ENCODE peak calls at places on chromosomes 5 and 9, in eight cellular contexts. K, S, C, W, B, Z, G and R are unnamed samples.

GRCh38 chr9:114035221-114035844 is 42.8 kb downstream of the AMBP start:
- DNase-seq in K (no peak), S (no peak), C (no peak), W (no peak), B (no peak), Z (no peak), G (no peak), R (no peak)

GRCh38 chr5:33816791-33817190 is 75.0 kb downstream of the ADAMTS12 start:
- DNase-seq in K (no peak), S (no peak), C (no peak), W (no peak), B (no peak), Z (no peak), G (no peak), R (no peak)

GRCh38 chr9:127661342-127661741 is 45.4 kb upstream of the CFAP157 start:
- DNase-seq in K (peak), S (no peak), C (no peak), W (no peak), B (no peak), Z (no peak), G (no peak), R (no peak)

GRCh38 chr9:89502038-89502601 is 4.2 kb upstream of the SEMA4D start:
- DNase-seq in K (no peak), S (no peak), C (peak), W (no peak), B (no peak), Z (peak), G (no peak), R (no peak)

GRCh38 chr5:168073991-168074800 is 217.2 kb upstream of the WWC1 start:
- DNase-seq in K (no peak), S (no peak), C (no peak), W (no peak), B (no peak), Z (no peak), G (no peak), R (peak)

GRCh38 chr9:137265496-137266161 is 10.5 kb downstream of the NELFB start:
- DNase-seq in K (no peak), S (no peak), C (no peak), W (no peak), B (no peak), Z (no peak), G (no peak), R (no peak)

GRCh38 chr5:91225848-91226686 is 157.1 kb downstream of the ARRDC3 start:
- DNase-seq in K (peak), S (peak), C (peak), W (peak), B (no peak), Z (no peak), G (no peak), R (peak)

GRCh38 chr5:7245401-7245800 is 150.5 kb upstream of the ADCY2 start:
- DNase-seq in K (no peak), S (no peak), C (no peak), W (no peak), B (no peak), Z (no peak), G (no peak), R (no peak)

GRCh38 chr9:99663297-99663696 is 158.4 kb upstream of the NR4A3 start:
- DNase-seq in K (no peak), S (no peak), C (no peak), W (no peak), B (no peak), Z (no peak), G (no peak), R (no peak)